ENCODE peak calls at places on chromosomes 2 and 18, in ten cellular contexts. D, F, G, I, Z, V, T, C, M and P are unnamed samples.

GRCh38 chr2:112691761-112692370 is 29.0 kb upstream of the NT5DC4 start:
- DNase-seq in G (no peak), F (no peak), M (no peak), V (no peak), D (no peak), I (peak), Z (no peak), C (no peak), T (no peak), P (no peak)

GRCh38 chr2:104871566-104872033 is 17.7 kb downstream of the POU3F3 start:
- DNase-seq in T (no peak), M (no peak), D (no peak), I (no peak), V (no peak), Z (no peak), G (no peak), C (no peak), F (no peak), P (no peak)

GRCh38 chr18:79615586-79615985 is 64.0 kb upstream of the CTDP1 start:
- DNase-seq in C (no peak), T (no peak), Z (no peak), F (no peak), D (no peak), G (no peak), I (no peak), M (no peak), V (no peak), P (no peak)

GRCh38 chr2:69310267-69310666 is 76.8 kb downstream of the GFPT1 start:
- DNase-seq in M (no peak), T (no peak), D (no peak), C (no peak), V (no peak), G (no peak), F (no peak), Z (no peak), I (no peak), P (no peak)

GRCh38 chr2:219025637-219026585 is 15.4 kb downstream of the CFAP65 start:
- DNase-seq in C (no peak), M (no peak), T (no peak), Z (no peak), F (no peak), V (no peak), G (no peak), I (no peak), D (no peak), P (no peak)

GRCh38 chr2:30268296-30268871 is 37.0 kb downstream of the LBH start:
- DNase-seq in I (no peak), C (no peak), M (no peak), F (no peak), T (no peak), V (no peak), D (no peak), G (no peak), Z (no peak), P (no peak)

GRCh38 chr2:133380991-133381390 is 187.3 kb downstream of the NCKAP5 start:
- DNase-seq in I (no peak), V (no peak), T (no peak), G (no peak), Z (no peak), F (no peak), M (no peak), D (no peak), C (no peak), P (no peak)

GRCh38 chr2:110720547-110720946 is 11.8 kb upstream of the ACOXL start:
- DNase-seq in M (no peak), Z (no peak), F (no peak), V (no peak), D (peak), G (no peak), C (no peak), T (no peak), I (no peak), P (no peak)

GRCh38 chr2:197309369-197310231 is 980 bp downstream of the ANKRD44 start:
- DNase-seq in V (peak), T (no peak), C (peak), G (no peak), D (peak), M (no peak), F (peak), I (no peak), Z (peak), P (peak)

GRCh38 chr2:144509001-144509545 is 10.8 kb downstream of the ZEB2 start:
- DNase-seq in V (no peak), C (peak), T (no peak), F (no peak), M (no peak), I (no peak), G (peak), Z (no peak), D (no peak), P (no peak)

GRCh38 chr2:173216055-173216454 is 138.6 kb upstream of the CDCA7 start:
- DNase-seq in I (no peak), M (no peak), G (no peak), V (no peak), F (no peak), T (no peak), C (no peak), Z (no peak), D (no peak), P (no peak)

GRCh38 chr2:178419123-178419522 is 31.9 kb downstream of the PRKRA start:
- DNase-seq in D (no peak), G (peak), C (no peak), F (no peak), M (peak), Z (no peak), I (peak), T (peak), V (peak), P (no peak)

GRCh38 chr2:28231110-28231621 is 161.5 kb upstream of the FOSL2 start:
- DNase-seq in C (no peak), I (peak), T (peak), F (no peak), M (no peak), V (no peak), Z (no peak), D (peak), G (peak), P (no peak)

GRCh38 chr2:119852214-119852613 is 92.5 kb downstream of the PTPN4 start:
- DNase-seq in I (no peak), V (no peak), D (no peak), C (peak), Z (no peak), M (no peak), G (no peak), F (no peak), T (no peak), P (no peak)

GRCh38 chr2:28327963-28328922 is 64.4 kb upstream of the FOSL2 start:
- DNase-seq in G (peak), I (peak), Z (no peak), T (no peak), D (no peak), F (no peak), C (no peak), V (no peak), M (peak), P (no peak)

GRCh38 chr2:30147196-30147714 is 448 bp downstream of the YPEL5 start:
- DNase-seq in Z (no peak), G (no peak), I (no peak), V (peak), D (no peak), F (no peak), T (no peak), M (no peak), C (peak), P (no peak)

GRCh38 chr2:174692256-174692830 is 71.9 kb downstream of the CHRNA1 start:
- DNase-seq in D (no peak), T (peak), V (no peak), F (no peak), I (peak), M (no peak), Z (no peak), G (no peak), C (no peak), P (no peak)

GRCh38 chr2:101811226-101812015 is 113.9 kb downstream of the MAP4K4 start:
- DNase-seq in V (no peak), Z (no peak), M (no peak), F (no peak), T (no peak), C (no peak), G (no peak), D (no peak), I (no peak), P (no peak)

GRCh38 chr2:116094196-116094595 is 1651.8 kb downstream of the DPP10 start:
- DNase-seq in C (peak), F (no peak), G (no peak), Z (peak), M (no peak), D (no peak), T (no peak), V (no peak), I (no peak), P (no peak)

GRCh38 chr2:129903586-129904425 is 75.7 kb upstream of the RAB6C start:
- DNase-seq in M (no peak), V (no peak), T (no peak), I (no peak), G (no peak), C (peak), Z (peak), F (no peak), D (no peak), P (no peak)

GRCh38 chr18:31042068-31042390 is 513 bp downstream of the DSC3 start:
- DNase-seq in M (no peak), G (no peak), Z (no peak), T (no peak), F (no peak), V (peak), D (no peak), I (no peak), C (no peak), P (no peak)

GRCh38 chr2:119366649-119367471 is at the start of the genes C2orf76 and DBI:
- DNase-seq in F (peak), G (peak), T (peak), D (peak), C (peak), I (peak), Z (peak), M (peak), V (peak), P (peak)

GRCh38 chr18:6021341-6022088 is 126.2 kb upstream of the TMEM200C start:
- DNase-seq in M (no peak), V (no peak), F (no peak), C (no peak), T (no peak), D (no peak), G (no peak), I (no peak), Z (no peak), P (no peak)

GRCh38 chr2:27008678-27009077 is 24.1 kb upstream of the TMEM214 start:
- DNase-seq in Z (no peak), D (no peak), T (no peak), I (no peak), M (no peak), G (no peak), F (no peak), V (no peak), C (no peak), P (no peak)

GRCh38 chr2:28366496-28367282 is 26.0 kb upstream of the FOSL2 start:
- DNase-seq in D (peak), G (peak), I (no peak), C (no peak), Z (no peak), V (peak), F (no peak), M (no peak), T (peak), P (peak)

GRCh38 chr2:216312441-216312840 is 59.8 kb downstream of the MARCHF4 start:
- DNase-seq in I (no peak), C (no peak), V (no peak), G (no peak), D (no peak), F (no peak), T (no peak), M (no peak), Z (no peak), P (no peak)

GRCh38 chr2:30656079-30656478 is 151.2 kb downstream of the CAPN13 start:
- DNase-seq in V (no peak), D (no peak), I (peak), M (no peak), G (peak), C (no peak), Z (no peak), T (peak), F (no peak), P (no peak)

GRCh38 chr2:232525796-232526195 is at the start of gene CHRND:
- DNase-seq in F (no peak), C (peak), I (no peak), G (no peak), D (no peak), V (peak), Z (no peak), M (no peak), T (peak), P (no peak)

GRCh38 chr2:74768401-74768914 is 65.5 kb upstream of the HK2 start:
- DNase-seq in F (no peak), T (peak), M (no peak), Z (no peak), C (no peak), V (no peak), G (peak), I (peak), D (no peak), P (no peak)

GRCh38 chr2:238964544-238965113 is 116.7 kb downstream of the TWIST2 start:
- DNase-seq in V (no peak), D (peak), C (no peak), G (no peak), T (no peak), M (no peak), Z (no peak), F (no peak), I (no peak), P (no peak)
- TF ChIP-seq CTCF in V (no peak), D (no peak), C (no peak), G (no peak), T (no peak), M (no peak), Z (no peak), F (no peak), I (no peak), P (no peak)

DNA sequence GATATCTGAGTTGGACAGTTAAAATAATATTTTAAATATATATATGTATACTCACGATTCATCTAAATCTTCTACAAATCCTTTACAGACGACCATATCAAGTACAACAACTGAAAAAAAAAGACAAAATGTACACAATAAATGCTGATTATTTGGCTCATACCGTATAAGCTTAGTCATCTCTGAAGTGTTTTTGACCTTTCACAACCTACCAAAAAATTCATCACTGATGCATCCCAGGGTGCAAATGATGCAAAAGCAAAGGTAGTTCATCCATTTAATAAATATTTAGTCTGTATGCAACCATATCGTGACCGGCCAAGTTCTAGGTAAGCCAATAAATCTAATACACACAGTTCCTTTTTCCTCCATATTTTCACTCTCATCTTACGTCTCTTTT is 1.1 kb downstream of the TMX3 start:
- DNase-seq in G (no peak), D (no peak), C (no peak), T (peak), I (no peak), F (no peak), Z (no peak), M (no peak), V (no peak), P (no peak)
- H3K27ac ChIP-seq in G (peak), D (peak), C (no peak), T (no peak), I (no peak), F (no peak), Z (no peak), M (no peak), V (no peak), P (no peak)

DNA sequence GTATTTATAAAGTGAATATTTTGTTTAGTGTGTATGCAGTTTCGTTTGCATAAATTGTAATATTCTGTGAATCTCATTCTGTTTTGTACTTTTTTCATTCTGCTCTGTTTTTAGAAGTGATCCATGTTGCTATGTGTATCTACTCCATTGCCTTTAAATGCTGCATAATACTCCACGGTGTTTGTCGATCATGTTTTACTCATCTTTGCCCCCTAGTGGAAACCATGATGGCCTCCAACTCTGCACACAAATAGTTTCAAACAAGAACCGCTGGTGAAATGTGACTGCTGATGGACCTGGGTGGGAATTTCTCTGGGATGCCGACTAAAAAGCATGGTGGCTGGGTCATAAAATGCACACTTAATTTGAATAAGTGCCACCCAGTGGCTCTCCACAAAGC is 32.0 kb upstream of the SKOR2 start:
- DNase-seq in D (no peak), I (peak), Z (peak), C (peak), F (no peak), G (peak), M (no peak), T (peak), V (peak), P (no peak)
- TF ChIP-seq CTCF in D (peak), I (peak), Z (peak), C (peak), F (no peak), G (peak), M (peak), T (peak), V (peak), P (peak)

DNA sequence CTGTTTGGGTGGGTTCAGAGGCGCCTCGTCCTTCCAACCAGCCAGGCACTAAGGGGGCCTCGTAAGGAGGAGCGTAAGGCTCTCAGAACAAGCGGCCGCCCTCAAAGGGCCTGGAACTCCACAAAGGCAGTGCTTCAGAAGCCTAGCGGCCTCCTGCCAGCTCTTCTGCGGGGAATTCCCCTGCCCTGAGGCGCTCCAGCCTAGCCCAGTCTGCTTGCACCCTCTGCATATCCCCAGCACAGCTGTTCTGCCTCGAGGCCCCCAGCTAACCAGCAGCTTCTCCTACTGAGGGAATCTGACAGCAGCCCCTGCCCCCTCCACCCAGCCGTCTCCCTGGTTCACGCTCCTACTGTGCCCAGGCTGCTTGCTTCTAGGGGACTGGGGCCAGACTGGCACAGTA is 265.9 kb downstream of the TFCP2L1 start:
- DNase-seq in V (no peak), T (peak), I (peak), C (peak), D (peak), G (no peak), F (no peak), Z (peak), M (no peak), P (no peak)
- H3K27ac ChIP-seq in V (no peak), T (no peak), I (no peak), C (no peak), D (no peak), G (no peak), F (peak), Z (no peak), M (no peak), P (no peak)

GRCh38 chr2:100483892-100484291 is 13.6 kb downstream of the NMS start:
- DNase-seq in T (no peak), G (no peak), I (no peak), M (no peak), C (no peak), F (no peak), D (no peak), Z (no peak), V (no peak), P (no peak)

GRCh38 chr2:100484390-100484789 is 14.1 kb downstream of the NMS start:
- DNase-seq in I (no peak), M (no peak), Z (no peak), V (no peak), G (no peak), F (no peak), C (no peak), T (no peak), D (no peak), P (no peak)

DNA sequence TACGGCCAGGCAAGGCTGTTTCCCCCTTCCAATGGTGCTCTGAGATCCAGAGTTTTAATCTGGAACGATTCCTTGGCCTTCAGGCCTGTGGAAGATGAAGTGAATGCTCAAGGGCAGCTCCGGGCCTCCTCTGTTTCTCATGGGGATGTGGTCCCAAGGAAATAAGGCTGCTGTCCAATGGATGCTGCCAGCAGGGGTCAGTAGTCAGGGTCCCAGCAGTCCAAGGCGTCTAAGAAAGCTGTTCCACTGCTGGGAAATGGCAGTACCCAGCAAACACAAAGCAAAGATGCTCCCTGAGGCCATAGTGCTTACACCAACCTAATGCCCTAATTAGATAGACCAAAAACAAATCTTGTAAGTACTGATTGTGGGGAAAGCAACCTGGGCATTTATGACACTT is 12.5 kb downstream of the NMS start:
- DNase-seq in C (peak), T (peak), D (no peak), M (no peak), Z (peak), I (no peak), F (no peak), G (no peak), V (no peak), P (no peak)
- TF ChIP-seq CTCF in C (peak), T (peak), D (no peak), M (peak), Z (peak), I (no peak), F (no peak), G (no peak), V (no peak), P (no peak)